ENCODE peak calls at places on chromosomes 6 and 20, in four cellular contexts. P, L, B and Y are unnamed samples.

GRCh38 chr6:53770690-53771320 is 24.0 kb upstream of the LRRC1 start:
- DNase-seq in P (no peak), L (no peak), B (no peak), Y (no peak)

GRCh38 chr6:89079611-89080213 is 839 bp upstream of the PNRC1 start:
- DNase-seq in P (no peak), L (peak; percentile 72), B (peak; percentile 53), Y (peak; percentile 46)

GRCh38 chr6:126812651-126813050 is 305.8 kb upstream of the RSPO3 start:
- DNase-seq in P (no peak), L (no peak), B (peak; percentile 35), Y (no peak)

GRCh38 chr6:158154816-158155215 is 13.2 kb downstream of the SERAC1 start:
- DNase-seq in P (no peak), L (no peak), B (peak; percentile 0), Y (no peak)

GRCh38 chr20:23441850-23442313 is 2.4 kb downstream of the CSTL1 start:
- DNase-seq in P (peak; percentile 45), L (peak; percentile 72), B (peak; percentile 83), Y (peak; percentile 31)

GRCh38 chr20:34365765-34366213 is 2.7 kb downstream of the ITCH start:
- DNase-seq in P (no peak), L (no peak), B (no peak), Y (no peak)

GRCh38 chr6:53086302-53086701 is 21.1 kb downstream of the FBXO9 start:
- DNase-seq in P (no peak), L (no peak), B (no peak), Y (no peak)

GRCh38 chr6:15962449-15962764 is 166.5 kb upstream of the MYLIP start:
- DNase-seq in P (no peak), L (no peak), B (no peak), Y (no peak)

DNA sequence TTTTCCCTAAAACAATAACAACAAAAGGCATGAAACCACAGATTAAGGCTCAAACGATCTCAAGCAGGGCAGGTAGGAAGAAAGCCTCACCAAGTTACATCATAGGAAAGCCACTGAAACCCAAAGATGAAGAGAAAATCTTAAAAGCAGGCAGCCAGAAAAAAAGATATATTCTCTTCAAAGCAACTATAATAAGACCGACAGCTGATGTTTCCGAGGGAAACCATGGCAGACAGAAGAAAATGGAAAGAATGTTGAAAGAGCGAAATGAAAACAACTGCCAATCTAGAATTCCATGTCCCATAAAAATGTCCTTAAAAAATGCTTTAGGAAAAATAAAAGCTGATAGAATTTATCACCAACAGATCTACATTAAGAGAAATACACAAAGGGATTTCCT is 161.5 kb upstream of the THBS2 start:
- DNase-seq in P (no peak), L (no peak), B (no peak), Y (no peak)
- H3K9me3 ChIP-seq in P (no peaks in the 10 kb centered on the region), L (peaks cover 14% of the 10 kb centered on the region), B (no peaks in the 10 kb centered on the region), Y (peaks cover 15% of the 10 kb centered on the region)

GRCh38 chr20:62104234-62104789 is 18.0 kb upstream of the LSM14B start:
- DNase-seq in P (no peak), L (no peak), B (no peak), Y (no peak)
- H3K9me3 ChIP-seq in P (peaks cover 82% of the 10 kb centered on the region), L (peaks cover 52% of the 10 kb centered on the region), B (no peaks in the 10 kb centered on the region), Y (peaks cover 44% of the 10 kb centered on the region)

DNA sequence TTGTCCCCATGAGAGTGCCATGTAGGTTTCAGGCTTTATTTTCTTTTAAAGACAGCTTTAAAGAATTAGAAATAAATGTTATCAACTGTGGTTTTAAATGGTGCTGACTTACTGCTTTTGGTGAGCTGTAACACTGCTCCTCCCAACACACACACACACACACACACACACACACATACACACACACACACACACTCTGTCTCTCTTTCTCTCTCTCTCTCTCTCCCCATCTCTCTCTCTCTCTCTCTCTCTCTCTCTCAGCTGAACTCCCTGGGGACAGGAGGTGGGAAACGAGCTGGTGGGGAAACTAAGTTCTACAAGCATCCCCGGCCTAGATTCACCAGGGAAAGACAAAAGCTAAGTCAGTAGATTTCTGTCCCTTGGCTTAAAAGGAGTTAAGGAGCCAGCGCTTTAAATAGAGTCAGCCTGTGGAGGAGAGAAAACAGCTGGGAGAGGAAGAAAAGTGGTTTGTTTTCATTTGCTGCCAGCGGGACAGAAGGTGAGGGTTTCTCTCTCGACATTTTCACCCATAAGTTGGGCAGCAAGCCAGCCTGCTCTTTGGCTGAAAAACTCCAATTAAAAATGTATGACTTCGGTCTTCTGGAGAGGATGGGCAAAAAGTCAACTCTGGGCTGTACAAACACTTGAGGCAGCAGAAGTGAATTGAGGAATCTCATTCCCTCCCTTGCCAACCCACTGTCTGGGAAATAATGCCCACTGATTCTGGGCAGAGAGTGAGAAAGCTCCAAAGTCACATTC is 27.4 kb downstream of the CBLN4 start:
- DNase-seq in P (no peak), L (no peak), B (no peak), Y (no peak)
- H3K9me3 ChIP-seq in P (peaks cover 24% of the 10 kb centered on the region), L (no peaks in the 10 kb centered on the region), B (no peaks in the 10 kb centered on the region), Y (peaks cover 16% of the 10 kb centered on the region)

DNA sequence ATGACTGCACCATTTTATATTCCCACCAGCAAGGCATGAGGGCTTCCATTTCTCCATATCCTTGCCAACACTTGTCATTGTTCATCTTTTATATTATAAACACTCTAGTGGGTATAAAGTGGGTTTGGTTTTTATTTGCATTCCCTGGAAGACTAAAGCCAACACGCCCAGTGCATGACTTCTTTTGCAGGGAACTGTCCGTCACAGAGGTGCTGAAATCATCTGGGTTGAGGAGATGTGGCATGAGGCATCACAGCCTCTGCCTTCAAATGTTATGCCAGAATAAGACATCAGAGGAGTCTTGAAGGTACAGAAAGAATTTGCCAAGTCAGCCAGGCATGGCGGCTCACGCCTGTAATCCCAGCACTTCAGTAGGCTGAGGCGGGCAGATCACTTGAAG is 29.9 kb upstream of the FAM210B start:
- DNase-seq in P (no peak), L (no peak), B (peak; percentile 25), Y (no peak)
- H3K9me3 ChIP-seq in P (no peaks in the 10 kb centered on the region), L (no peaks in the 10 kb centered on the region), B (no peaks in the 10 kb centered on the region), Y (no peaks in the 10 kb centered on the region)

GRCh38 chr20:59680148-59680650 is 75.9 kb downstream of the PHACTR3 start:
- DNase-seq in P (no peak), L (no peak), B (no peak), Y (no peak)

GRCh38 chr20:59682603-59683002 is 78.3 kb downstream of the PHACTR3 start:
- DNase-seq in P (no peak), L (no peak), B (no peak), Y (no peak)

GRCh38 chr20:59683181-59683580 is 78.8 kb downstream of the PHACTR3 start:
- DNase-seq in P (no peak), L (no peak), B (no peak), Y (no peak)

GRCh38 chr20:59678951-59679350 is 74.6 kb downstream of the PHACTR3 start:
- DNase-seq in P (no peak), L (no peak), B (no peak), Y (no peak)

DNA sequence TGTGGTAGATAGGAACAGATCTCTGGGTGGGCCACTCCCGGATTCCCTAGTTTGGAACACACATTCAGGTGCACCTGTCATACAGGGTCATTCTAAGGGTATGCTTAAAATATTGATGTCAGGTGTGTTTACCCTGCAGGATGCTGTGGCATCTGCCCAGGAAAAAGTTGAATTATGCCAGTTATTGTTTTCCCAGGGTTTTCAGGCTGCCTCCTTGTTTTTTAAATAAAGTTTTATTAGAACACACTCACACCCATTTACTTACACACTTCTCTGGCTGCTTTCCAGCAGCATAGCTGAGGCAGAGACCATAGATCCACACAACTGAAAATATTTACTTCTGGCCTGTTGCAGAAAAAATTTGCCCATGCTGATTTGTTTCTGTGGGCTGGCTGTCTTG is 76.5 kb downstream of the PHACTR3 start:
- DNase-seq in P (no peak), L (no peak), B (no peak), Y (no peak)
- H3K9me3 ChIP-seq in P (peaks cover 23% of the 10 kb centered on the region), L (no peaks in the 10 kb centered on the region), B (no peaks in the 10 kb centered on the region), Y (no peaks in the 10 kb centered on the region)

DNA sequence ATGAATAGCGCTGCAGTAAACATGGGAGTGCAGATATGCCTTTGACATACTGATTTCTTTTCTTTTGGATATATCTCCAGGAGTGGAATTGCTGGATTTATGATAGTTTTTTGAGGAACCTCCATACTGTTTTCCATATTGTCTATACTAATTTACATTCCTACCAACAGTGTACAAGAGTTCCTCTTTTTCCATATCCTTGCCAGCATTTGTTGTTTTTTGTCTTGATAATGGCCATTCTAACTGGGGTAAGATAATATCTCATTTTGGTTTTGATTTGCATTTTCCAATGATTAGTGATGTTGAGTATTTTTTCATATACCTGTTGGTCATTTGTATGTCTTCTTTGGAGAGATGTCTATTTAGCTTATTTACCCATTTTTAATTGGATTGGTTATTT is 3.3 kb downstream of the SYCP2L start:
- DNase-seq in P (no peak), L (no peak), B (no peak), Y (no peak)
- H3K9me3 ChIP-seq in P (no peaks in the 10 kb centered on the region), L (peaks cover 12% of the 10 kb centered on the region), B (no peaks in the 10 kb centered on the region), Y (no peaks in the 10 kb centered on the region)

DNA sequence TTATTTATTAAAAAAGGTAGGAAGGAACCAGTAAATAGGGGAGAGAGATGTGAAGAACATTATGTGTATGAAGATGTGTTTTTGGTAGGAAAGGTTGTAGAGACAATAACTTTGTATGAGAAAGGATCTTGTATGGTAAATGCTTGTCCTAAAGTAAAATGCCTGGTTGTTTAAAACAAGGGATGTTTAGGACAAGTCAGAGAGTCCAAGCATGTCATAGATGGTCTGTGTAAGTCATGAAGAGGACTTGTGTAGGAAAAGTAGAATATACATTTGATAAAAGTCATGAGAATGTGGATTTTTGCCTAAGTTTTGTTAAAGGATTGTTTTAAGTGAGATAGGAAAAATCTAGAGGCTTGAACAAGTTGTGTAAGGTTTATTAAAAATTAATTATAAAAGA is 325.1 kb downstream of the CDH26 start:
- DNase-seq in P (no peak), L (no peak), B (no peak), Y (no peak)
- H3K9me3 ChIP-seq in P (peaks cover 13% of the 10 kb centered on the region), L (no peaks in the 10 kb centered on the region), B (no peaks in the 10 kb centered on the region), Y (no peaks in the 10 kb centered on the region)